ENCODE peak calls at places on chromosomes 16 and 17, in four cellular contexts. One of them, this sample, is unnamed.

GRCh38 chr17:68435876-68436842 is 21.1 kb downstream of the WIPI1 start:
- DNase-seq in endothelial cell: peak
- DNase-seq in neural crest cell: peak
- DNase-seq in fibroblast of the aortic adventitia: peak
- DNase-seq in this sample: peak

GRCh38 chr17:3802461-3803307 is 1.7 kb upstream of the ITGAE start:
- DNase-seq in endothelial cell: no peak
- DNase-seq in neural crest cell: no peak
- DNase-seq in fibroblast of the aortic adventitia: peak
- DNase-seq in this sample: peak

GRCh38 chr16:35255816-35256215 is 1796.4 kb downstream of the TP53TG3F start:
- DNase-seq in endothelial cell: no peak
- DNase-seq in neural crest cell: no peak
- DNase-seq in fibroblast of the aortic adventitia: no peak
- DNase-seq in this sample: no peak

GRCh38 chr16:30710971-30711370 is 12.0 kb downstream of the SRCAP start:
- DNase-seq in endothelial cell: no peak
- DNase-seq in neural crest cell: no peak
- DNase-seq in fibroblast of the aortic adventitia: no peak
- DNase-seq in this sample: peak

GRCh38 chr17:79048826-79049755 is 25.1 kb downstream of the C1QTNF1 start:
- DNase-seq in endothelial cell: no peak
- DNase-seq in neural crest cell: no peak
- DNase-seq in fibroblast of the aortic adventitia: no peak
- DNase-seq in this sample: no peak

GRCh38 chr16:26795184-26795583 is 271.5 kb upstream of the C16orf82 start:
- DNase-seq in endothelial cell: peak
- DNase-seq in neural crest cell: peak
- DNase-seq in fibroblast of the aortic adventitia: no peak
- DNase-seq in this sample: no peak

GRCh38 chr16:58563235-58563634 is 47.9 kb downstream of the SETD6 start:
- DNase-seq in endothelial cell: no peak
- DNase-seq in neural crest cell: no peak
- DNase-seq in fibroblast of the aortic adventitia: peak
- DNase-seq in this sample: peak

GRCh38 chr17:9974460-9975381 is 69.7 kb upstream of the RCVRN start:
- DNase-seq in endothelial cell: no peak
- DNase-seq in neural crest cell: no peak
- DNase-seq in fibroblast of the aortic adventitia: no peak
- DNase-seq in this sample: no peak

GRCh38 chr17:78966123-78966813 is 13.5 kb downstream of the LGALS3BP start:
- DNase-seq in endothelial cell: no peak
- DNase-seq in neural crest cell: no peak
- DNase-seq in fibroblast of the aortic adventitia: no peak
- DNase-seq in this sample: no peak

GRCh38 chr16:28925386-28926228 is 569 bp upstream of the RABEP2 start:
- DNase-seq in endothelial cell: no peak
- DNase-seq in neural crest cell: no peak
- DNase-seq in fibroblast of the aortic adventitia: peak
- DNase-seq in this sample: peak

GRCh38 chr17:76585649-76586593 is at the start of gene ST6GALNAC2:
- DNase-seq in endothelial cell: peak
- DNase-seq in neural crest cell: peak
- DNase-seq in fibroblast of the aortic adventitia: no peak
- DNase-seq in this sample: peak
- TF ChIP-seq CTCF in endothelial cell: no peak
- TF ChIP-seq CTCF in neural crest cell: peak
- TF ChIP-seq CTCF in fibroblast of the aortic adventitia: peak
- TF ChIP-seq CTCF in this sample: peak

GRCh38 chr16:80693553-80693952 is 110.8 kb downstream of the CDYL2 start:
- DNase-seq in endothelial cell: no peak
- DNase-seq in neural crest cell: no peak
- DNase-seq in fibroblast of the aortic adventitia: no peak
- DNase-seq in this sample: no peak
- TF ChIP-seq CTCF in endothelial cell: no peak
- TF ChIP-seq CTCF in neural crest cell: no peak
- TF ChIP-seq CTCF in fibroblast of the aortic adventitia: no peak
- TF ChIP-seq CTCF in this sample: no peak

GRCh38 chr17:44222112-44222869 is 2.8 kb upstream of the UBTF start:
- DNase-seq in endothelial cell: peak
- DNase-seq in neural crest cell: peak
- DNase-seq in fibroblast of the aortic adventitia: peak
- DNase-seq in this sample: peak
- TF ChIP-seq CTCF in endothelial cell: no peak
- TF ChIP-seq CTCF in neural crest cell: no peak
- TF ChIP-seq CTCF in fibroblast of the aortic adventitia: peak
- TF ChIP-seq CTCF in this sample: peak

GRCh38 chr17:49362723-49363117 is 670 bp upstream of the ZNF652 start:
- DNase-seq in endothelial cell: no peak
- DNase-seq in neural crest cell: no peak
- DNase-seq in fibroblast of the aortic adventitia: no peak
- DNase-seq in this sample: no peak

GRCh38 chr17:49363251-49363650 is 1.2 kb upstream of the ZNF652 start:
- DNase-seq in endothelial cell: no peak
- DNase-seq in neural crest cell: no peak
- DNase-seq in fibroblast of the aortic adventitia: no peak
- DNase-seq in this sample: no peak

GRCh38 chr17:49369089-49369488 is 7.0 kb upstream of the ZNF652 start:
- DNase-seq in endothelial cell: no peak
- DNase-seq in neural crest cell: no peak
- DNase-seq in fibroblast of the aortic adventitia: no peak
- DNase-seq in this sample: no peak

GRCh38 chr17:49364119-49364518 is 2.1 kb upstream of the ZNF652 start:
- DNase-seq in endothelial cell: no peak
- DNase-seq in neural crest cell: no peak
- DNase-seq in fibroblast of the aortic adventitia: no peak
- DNase-seq in this sample: no peak

GRCh38 chr17:49365667-49366066 is 3.6 kb upstream of the ZNF652 start:
- DNase-seq in endothelial cell: peak
- DNase-seq in neural crest cell: no peak
- DNase-seq in fibroblast of the aortic adventitia: no peak
- DNase-seq in this sample: peak
- TF ChIP-seq CTCF in endothelial cell: no peak
- TF ChIP-seq CTCF in neural crest cell: peak
- TF ChIP-seq CTCF in fibroblast of the aortic adventitia: peak
- TF ChIP-seq CTCF in this sample: peak

DNA sequence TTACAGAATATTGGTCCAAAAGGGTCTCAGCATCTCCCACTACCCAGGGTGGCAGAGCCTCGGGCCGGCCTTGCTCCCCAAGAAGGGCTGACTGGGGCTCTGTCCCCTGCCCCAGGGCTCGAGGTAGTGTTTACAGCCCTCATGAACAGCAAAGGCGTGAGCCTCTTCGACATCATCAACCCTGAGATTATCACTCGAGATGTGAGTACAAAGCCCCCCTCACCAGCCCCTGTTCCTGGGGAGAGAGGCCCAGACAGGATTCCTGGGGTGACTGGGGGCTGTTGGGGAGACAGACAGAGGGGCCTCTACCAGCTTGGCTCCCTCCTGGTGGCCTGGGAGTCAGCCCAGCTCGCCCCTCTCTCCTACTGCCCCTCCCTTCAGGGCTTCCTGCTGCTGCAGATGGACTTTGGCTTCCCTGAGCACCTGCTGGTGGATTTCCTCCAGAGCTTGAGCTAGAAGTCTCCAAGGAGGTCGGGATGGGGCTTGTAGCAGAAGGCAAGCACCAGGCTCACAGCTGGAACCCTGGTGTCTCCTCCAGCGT is 6.1 kb upstream of the NLRC5 start:
- DNase-seq in endothelial cell: no peak
- DNase-seq in neural crest cell: no peak
- DNase-seq in fibroblast of the aortic adventitia: no peak
- DNase-seq in this sample: no peak
- TF ChIP-seq CTCF in endothelial cell: no peak
- TF ChIP-seq CTCF in neural crest cell: no peak
- TF ChIP-seq CTCF in fibroblast of the aortic adventitia: no peak
- TF ChIP-seq CTCF in this sample: no peak